ENCODE peak calls at places on chromosome 20, in seven cellular contexts. S, Y, H, B, A, I and E are unnamed samples.

GRCh38 chr20:63394069-63394468 is 32.9 kb upstream of the CHRNA4 start:
- DNase-seq in S (no peak), Y (no peak), H (no peak), B (no peak), A (no peak), I (peak; percentile 84), E (no peak)

GRCh38 chr20:37526238-37526838 is 1.3 kb downstream of the BLCAP start:
- DNase-seq in S (peak; percentile 77), Y (peak; percentile 90), H (no peak), B (peak; percentile 53), A (no peak), I (peak; percentile 93), E (peak; percentile 64)

GRCh38 chr20:38220587-38220986 is 39.9 kb downstream of the KIAA1755 start:
- DNase-seq in S (no peak), Y (no peak), H (no peak), B (no peak), A (no peak), I (no peak), E (no peak)

GRCh38 chr20:8602389-8603116 is 466.3 kb upstream of the PLCB4 start:
- DNase-seq in S (no peak), Y (no peak), H (no peak), B (no peak), A (no peak), I (no peak), E (no peak)

GRCh38 chr20:58755751-58756524 is 63.3 kb downstream of the NPEPL1 start:
- DNase-seq in S (no peak), Y (no peak), H (peak; percentile 25), B (no peak), A (no peak), I (no peak), E (no peak)

GRCh38 chr20:43379239-43379917 is 78.3 kb upstream of the SRSF6 start:
- DNase-seq in S (no peak), Y (peak; percentile 28), H (no peak), B (peak; percentile 25), A (no peak), I (no peak), E (peak; percentile 95)

GRCh38 chr20:5039255-5039657 is 37.9 kb upstream of the SLC23A2 start:
- DNase-seq in S (no peak), Y (no peak), H (no peak), B (no peak), A (no peak), I (no peak), E (no peak)

GRCh38 chr20:45515147-45515913 is at the start of gene SPINT3:
- DNase-seq in S (no peak), Y (no peak), H (no peak), B (no peak), A (no peak), I (peak; percentile 23), E (no peak)

GRCh38 chr20:3580412-3580811 is 82.8 kb downstream of the GFRA4 start:
- DNase-seq in S (no peak), Y (no peak), H (no peak), B (no peak), A (no peak), I (peak; percentile 59), E (no peak)

GRCh38 chr20:23493172-23493772 is 2.4 kb downstream of the CST8 start:
- DNase-seq in S (no peak), Y (no peak), H (no peak), B (no peak), A (no peak), I (no peak), E (no peak)

GRCh38 chr20:58001381-58001780 is 227.1 kb downstream of the ANKRD60 start:
- DNase-seq in S (no peak), Y (no peak), H (no peak), B (peak; percentile 22), A (peak; percentile 68), I (no peak), E (peak; percentile 36)

GRCh38 chr20:6094565-6094964 is 28.3 kb downstream of the FERMT1 start:
- DNase-seq in S (no peak), Y (no peak), H (no peak), B (no peak), A (no peak), I (no peak), E (no peak)

GRCh38 chr20:4748847-4749246 is 27.1 kb downstream of the PRND start:
- DNase-seq in S (no peak), Y (no peak), H (no peak), B (no peak), A (no peak), I (peak; percentile 56), E (no peak)

GRCh38 chr20:13119583-13119982 is 101.5 kb upstream of the ISM1 start:
- DNase-seq in S (peak; percentile 24), Y (peak; percentile 57), H (peak; percentile 39), B (peak; percentile 61), A (no peak), I (peak; percentile 85), E (peak; percentile 65)

GRCh38 chr20:3887870-3888614 is 1.1 kb upstream of the PANK2 start:
- DNase-seq in S (no peak), Y (peak; percentile 37), H (no peak), B (peak; percentile 29), A (no peak), I (peak; percentile 19), E (peak; percentile 41)

GRCh38 chr20:18428490-18429173 is 38.2 kb downstream of the DZANK1 start:
- DNase-seq in S (no peak), Y (no peak), H (peak; percentile 55), B (peak; percentile 7), A (no peak), I (no peak), E (no peak)

GRCh38 chr20:45052698-45053440 is 48.1 kb downstream of the KCNS1 start:
- DNase-seq in S (no peak), Y (peak; percentile 71), H (no peak), B (peak; percentile 65), A (no peak), I (no peak), E (peak; percentile 94)

GRCh38 chr20:62804632-62805364 is at the start of gene OGFR:
- DNase-seq in S (no peak), Y (peak; percentile 48), H (peak; percentile 53), B (no peak), A (peak; percentile 80), I (peak; percentile 71), E (peak; percentile 41)

GRCh38 chr20:39825950-39826349 is 863.1 kb downstream of the MAFB start:
- DNase-seq in S (no peak), Y (peak; percentile 59), H (no peak), B (peak; percentile 59), A (no peak), I (no peak), E (peak; percentile 55)

GRCh38 chr20:18377896-18378481 is 88.8 kb downstream of the DZANK1 start:
- DNase-seq in S (no peak), Y (no peak), H (no peak), B (no peak), A (no peak), I (no peak), E (no peak)

GRCh38 chr20:40970218-40970617 is 58.4 kb upstream of the TOP1 start:
- DNase-seq in S (peak; percentile 11), Y (no peak), H (no peak), B (no peak), A (no peak), I (peak; percentile 31), E (no peak)

GRCh38 chr20:34017610-34018009 is 23.9 kb downstream of the RALY start:
- DNase-seq in S (no peak), Y (peak; percentile 96), H (no peak), B (peak; percentile 91), A (no peak), I (no peak), E (peak; percentile 83)

GRCh38 chr20:58818585-58819285 is 32.0 kb downstream of the GNAS-AS1 start:
- DNase-seq in S (peak; percentile 28), Y (peak; percentile 97), H (no peak), B (no peak), A (no peak), I (no peak), E (peak; percentile 93)

GRCh38 chr20:47241345-47241781 is 115.1 kb downstream of the ZMYND8 start:
- DNase-seq in S (no peak), Y (no peak), H (no peak), B (peak; percentile 20), A (no peak), I (no peak), E (peak; percentile 83)

GRCh38 chr20:63831696-63832686 is 927 bp upstream of the ZBTB46 start:
- DNase-seq in S (no peak), Y (no peak), H (no peak), B (no peak), A (no peak), I (peak; percentile 75), E (no peak)

GRCh38 chr20:40744072-40744471 is 55.0 kb upstream of the MAFB start:
- DNase-seq in S (no peak), Y (no peak), H (no peak), B (no peak), A (no peak), I (no peak), E (no peak)

GRCh38 chr20:24782801-24783630 is 166.1 kb upstream of the CST7 start:
- DNase-seq in S (no peak), Y (no peak), H (no peak), B (no peak), A (peak; percentile 14), I (peak; percentile 39), E (no peak)
- TF ChIP-seq CTCF in S (no peak), Y (no peak), H (no peak), B (peak; percentile 49), A (no peak), I (peak; percentile 51), E (no peak)

GRCh38 chr20:51507357-51508036 is 35.0 kb downstream of the NFATC2 start:
- DNase-seq in S (no peak), Y (no peak), H (no peak), B (peak; percentile 72), A (no peak), I (no peak), E (peak; percentile 56)

GRCh38 chr20:51509208-51509607 is 33.3 kb downstream of the NFATC2 start:
- DNase-seq in S (no peak), Y (no peak), H (no peak), B (no peak), A (no peak), I (no peak), E (no peak)

GRCh38 chr20:51508158-51508557 is 34.4 kb downstream of the NFATC2 start:
- DNase-seq in S (no peak), Y (no peak), H (no peak), B (no peak), A (no peak), I (no peak), E (no peak)

GRCh38 chr20:51510169-51510568 is 32.4 kb downstream of the NFATC2 start:
- DNase-seq in S (no peak), Y (no peak), H (no peak), B (no peak), A (no peak), I (no peak), E (no peak)

GRCh38 chr20:51508780-51509179 is 33.7 kb downstream of the NFATC2 start:
- DNase-seq in S (no peak), Y (no peak), H (no peak), B (no peak), A (no peak), I (no peak), E (no peak)
- H3K4me3 ChIP-seq in S (no peak overlapping the region), Y (no peak overlapping the region), H (no peak overlapping the region), B (no peak overlapping the region), A (no peak overlapping the region), I (no peak overlapping the region), E (no peak overlapping the region)

GRCh38 chr20:11178946-11179654 is 505.3 kb upstream of the JAG1 start:
- DNase-seq in S (no peak), Y (peak; percentile 98), H (no peak), B (peak; percentile 72), A (no peak), I (no peak), E (peak; percentile 40)
- TF ChIP-seq CTCF in S (no peak), Y (peak; percentile 38), H (no peak), B (peak; percentile 37), A (peak; percentile 12), I (no peak), E (no peak)

GRCh38 chr20:32970115-32970972 is 33.9 kb downstream of the SUN5 start:
- DNase-seq in S (peak; percentile 4), Y (no peak), H (no peak), B (no peak), A (no peak), I (no peak), E (no peak)
- H3K4me3 ChIP-seq in S (no peak overlapping the region), Y (no peak overlapping the region), H (no peak overlapping the region), B (no peak overlapping the region), A (no peak overlapping the region), I (no peak overlapping the region), E (no peak overlapping the region)